ENCODE peak calls at places on chromosomes 11 and 22, in four cellular contexts. N, W, C and H are unnamed samples.
A peak's percentile ranks its signal among the peaks of the same experiment; 100 is the strongest.

GRCh38 chr22:39520874-39521857 is 804 bp downstream of the ATF4 start:
- DNase-seq in N (peak; percentile 29), C (peak; percentile 92), W (peak; percentile 73), H (peak; percentile 71)

GRCh38 chr22:23382796-23383195 is 197.3 kb downstream of the IGLL1 start:
- DNase-seq in N (no peak), C (no peak), W (no peak), H (no peak)

GRCh38 chr11:69541501-69542313 is 60.2 kb downstream of the LINC01488 start:
- DNase-seq in N (peak; percentile 18), C (no peak), W (no peak), H (no peak)

GRCh38 chr22:39298194-39298987 is 21.0 kb downstream of the RPL3 start:
- DNase-seq in N (no peak), W (no peak), C (no peak), H (no peak)

GRCh38 chr11:106480581-106481185 is 403.2 kb downstream of the AASDHPPT start:
- DNase-seq in C (no peak), N (no peak), W (no peak), H (no peak)

GRCh38 chr11:79081441-79082124 is 359.2 kb downstream of the TENM4 start:
- DNase-seq in N (no peak), C (no peak), W (no peak), H (peak; percentile 38)

GRCh38 chr11:35173011-35173511 is 34.1 kb downstream of the CD44 start:
- DNase-seq in W (no peak), N (peak; percentile 35), C (peak; percentile 60), H (no peak)

GRCh38 chr11:111429066-111429506 is 50.0 kb upstream of the POU2AF1 start:
- DNase-seq in C (peak; percentile 51), N (peak; percentile 66), W (peak; percentile 44), H (peak; percentile 26)

GRCh38 chr22:40400173-40400572 is 29.8 kb downstream of the SGSM3 start:
- DNase-seq in W (no peak), C (no peak), N (no peak), H (no peak)

GRCh38 chr22:24325105-24325757 is 54.6 kb downstream of the SPECC1L start:
- DNase-seq in C (peak; percentile 68), W (peak; percentile 39), N (peak; percentile 47), H (peak; percentile 48)

GRCh38 chr11:3105791-3106735 is 48.8 kb upstream of the CARS1 start:
- DNase-seq in C (no peak), W (no peak), N (no peak), H (no peak)

GRCh38 chr22:23069502-23070357 is 589 bp upstream of the GNAZ start:
- DNase-seq in N (peak; percentile 82), W (peak; percentile 75), C (peak; percentile 95), H (peak; percentile 98)

GRCh38 chr11:130096823-130097222 is 27.1 kb downstream of the APLP2 start:
- DNase-seq in C (no peak), N (no peak), W (no peak), H (no peak)

GRCh38 chr11:34749666-34750659 is 129.1 kb downstream of the EHF start:
- DNase-seq in C (peak; percentile 35), W (peak; percentile 86), N (peak; percentile 91), H (no peak)

GRCh38 chr11:68338041-68338800 is 25.8 kb downstream of the LRP5 start:
- DNase-seq in C (no peak), N (no peak), W (peak; percentile 71), H (no peak)

GRCh38 chr11:117374316-117374715 is 46.7 kb downstream of the CEP164 start:
- DNase-seq in N (no peak), W (no peak), C (no peak), H (no peak)

GRCh38 chr11:85759915-85760314 is 51.0 kb downstream of the SYTL2 start:
- DNase-seq in N (peak; percentile 90), C (no peak), W (peak; percentile 78), H (no peak)

GRCh38 chr22:47797546-47797945 is 1035.1 kb downstream of the TBC1D22A start:
- DNase-seq in W (no peak), C (no peak), N (no peak), H (no peak)

DNA sequence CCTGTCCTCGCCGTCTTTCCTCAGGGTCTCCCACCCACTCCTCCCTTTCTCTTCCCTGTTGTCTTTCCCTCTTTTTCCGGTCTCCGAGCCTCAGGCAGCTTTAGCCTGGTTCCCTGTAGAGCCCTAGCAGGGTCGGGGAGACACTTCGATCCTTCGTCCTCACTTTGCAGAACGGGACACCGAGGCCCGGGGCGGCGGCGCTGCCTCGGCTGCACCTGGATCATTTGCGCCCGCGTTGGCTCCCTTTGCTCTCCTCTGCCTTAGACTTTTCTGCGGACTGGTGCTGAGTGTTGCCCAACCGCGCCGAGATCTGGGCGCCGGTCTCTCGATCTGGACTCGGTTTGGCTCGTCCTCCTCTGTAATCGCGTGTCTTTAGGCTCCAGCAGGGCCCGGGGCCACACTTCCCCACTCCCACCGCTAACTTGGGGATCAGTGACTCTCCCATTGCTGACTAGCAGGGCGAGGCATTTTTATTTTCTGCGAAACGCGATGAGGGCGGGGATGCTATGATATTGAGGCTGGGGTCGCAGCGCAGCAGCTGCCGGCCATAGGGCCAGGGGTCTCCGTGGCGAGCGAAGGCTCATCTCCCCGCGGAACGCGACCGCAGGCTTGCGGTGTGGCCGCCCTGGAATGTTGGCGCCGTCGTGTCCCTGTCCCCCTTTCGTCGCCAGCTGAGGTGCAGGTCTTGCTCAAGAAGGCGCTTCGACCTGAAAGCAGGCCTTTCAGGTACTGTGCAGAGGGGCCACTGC is 1.6 kb upstream of the E2F8 start:
- DNase-seq in W (no peak), C (peak; percentile 35), N (no peak), H (peak; percentile 50)
- H2AFZ ChIP-seq in W (peak overlapping the region; percentile 81), C (peak overlapping the region; percentile 48), N (peak overlapping the region; percentile 88), H (peak overlapping the region; percentile 91)

GRCh38 chr11:88306785-88307184 is 30.8 kb downstream of the CTSC start:
- DNase-seq in W (no peak), N (no peak), C (no peak), H (no peak)
- H3K36me3 ChIP-seq in W (peaks cover 28% of the 10 kb centered on the region), N (peaks cover 51% of the 10 kb centered on the region), C (no peaks in the 10 kb centered on the region), H (no peaks in the 10 kb centered on the region)

DNA sequence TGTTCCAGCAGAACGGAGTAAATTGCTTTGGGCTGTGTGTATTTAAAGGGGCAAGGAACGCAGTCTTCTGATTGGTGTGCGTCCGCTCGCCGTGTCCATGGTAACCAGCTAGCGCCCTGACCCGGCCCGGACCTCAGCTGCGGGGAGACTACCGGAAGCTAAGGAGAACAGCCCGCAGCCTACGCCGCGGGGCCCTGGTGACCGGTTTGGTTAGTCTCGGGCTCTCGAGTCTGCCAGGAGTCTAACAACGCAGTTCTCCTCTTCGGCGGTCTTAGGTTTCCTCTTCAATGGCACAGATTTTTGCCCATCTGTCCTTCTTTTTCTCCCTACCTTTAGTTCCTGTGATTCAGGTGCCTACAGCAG is 3.5 kb upstream of the OR56A3 start:
- DNase-seq in N (no peak), W (no peak), C (no peak), H (no peak)
- H2AFZ ChIP-seq in N (no peak overlapping the region), W (no peak overlapping the region), C (no peak overlapping the region), H (no peak overlapping the region)

GRCh38 chr11:120354779-120355178 is 18.6 kb downstream of the ARHGEF12 start:
- DNase-seq in N (no peak), C (no peak), W (no peak), H (no peak)
- H3K36me3 ChIP-seq in N (no peaks in the 10 kb centered on the region), C (no peaks in the 10 kb centered on the region), W (no peaks in the 10 kb centered on the region), H (no peaks in the 10 kb centered on the region)

GRCh38 chr11:134883484-134883883 is 471.4 kb upstream of the B3GAT1 start:
- DNase-seq in C (no peak), N (no peak), W (no peak), H (no peak)
- H2AFZ ChIP-seq in C (no peak overlapping the region), N (no peak overlapping the region), W (no peak overlapping the region), H (no peak overlapping the region)

GRCh38 chr22:20584029-20584871 is 76.8 kb downstream of the MED15 start:
- DNase-seq in C (no peak), N (no peak), W (no peak), H (no peak)
- H3K36me3 ChIP-seq in C (no peaks in the 10 kb centered on the region), N (peaks cover 19% of the 10 kb centered on the region), W (peaks cover 21% of the 10 kb centered on the region), H (no peaks in the 10 kb centered on the region)